ENCODE peak calls at places on chromosomes 3 and 15, in ten cellular contexts. X is WERI-Rb-1, D is RWPE1, C is iPS DF 6.9, Q is GM23338, S is adrenal gland, E is substantia nigra, W is cardiac muscle cell, T is heart right ventricle, N is psoas muscle. Z is an unnamed sample.

GRCh38 chr15:92098869-92099268 is 245.4 kb downstream of the SLCO3A1 start:
- DNase-seq in X (no peak), D (no peak), C (no peak), Q (peak), S (no peak), E (peak), W (peak), T (no peak), N (no peak), Z (no peak)

GRCh38 chr3:129596194-129597086 is 10.0 kb downstream of the PLXND1 start:
- DNase-seq in X (no peak), D (no peak), C (no peak), Q (peak), S (peak), E (peak), W (peak), T (peak), N (peak), Z (peak)

GRCh38 chr3:8762607-8763377 is 6.6 kb downstream of the OXTR start:
- DNase-seq in X (no peak), D (no peak), C (no peak), Q (no peak), S (no peak), E (no peak), W (no peak), T (no peak), N (no peak), Z (no peak)

GRCh38 chr3:72270072-72270611 is 485.2 kb upstream of the PROK2 start:
- DNase-seq in X (no peak), D (peak), C (no peak), Q (no peak), S (peak), E (peak), W (peak), T (peak), N (peak), Z (peak)

GRCh38 chr15:79089890-79090486 is 592 bp downstream of the RASGRF1 start:
- DNase-seq in X (no peak), D (no peak), C (no peak), Q (peak), S (no peak), E (no peak), W (peak), T (no peak), N (no peak), Z (no peak)

GRCh38 chr3:25468866-25469319 is 40.8 kb downstream of the RARB start:
- DNase-seq in X (no peak), D (no peak), C (no peak), Q (peak), S (peak), E (peak), W (peak), T (peak), N (peak), Z (peak)

GRCh38 chr3:15645740-15646490 is 44.4 kb downstream of the BTD start:
- DNase-seq in X (no peak), D (peak), C (no peak), Q (no peak), S (peak), E (no peak), W (peak), T (no peak), N (peak), Z (no peak)

GRCh38 chr3:72890166-72890925 is 2.5 kb downstream of the GXYLT2 start:
- DNase-seq in X (no peak), D (no peak), C (no peak), Q (no peak), S (no peak), E (no peak), W (no peak), T (no peak), N (no peak), Z (no peak)

GRCh38 chr3:86837871-86838270 is 153.1 kb downstream of the VGLL3 start:
- DNase-seq in X (no peak), D (no peak), C (no peak), Q (no peak), S (no peak), E (no peak), W (peak), T (no peak), N (no peak), Z (no peak)

GRCh38 chr15:73994912-73995622 is 551 bp downstream of the PML start:
- DNase-seq in X (no peak), D (no peak), C (no peak), Q (peak), S (no peak), E (no peak), W (peak), T (peak), N (peak), Z (no peak)

GRCh38 chr15:93233710-93234109 is 144.7 kb upstream of the RGMA start:
- DNase-seq in X (no peak), D (no peak), C (no peak), Q (no peak), S (no peak), E (no peak), W (no peak), T (no peak), N (no peak), Z (no peak)

GRCh38 chr3:140343211-140343610 is 334.7 kb upstream of the TRIM42 start:
- DNase-seq in X (no peak), D (no peak), C (no peak), Q (no peak), S (no peak), E (no peak), W (no peak), T (no peak), N (no peak), Z (no peak)

GRCh38 chr15:50145451-50145872 is 26.4 kb upstream of the ATP8B4 start:
- DNase-seq in X (no peak), D (peak), C (peak), Q (peak), S (peak), E (no peak), W (peak), T (no peak), N (no peak), Z (no peak)

GRCh38 chr3:104102386-104102785 is 1264.3 kb upstream of the ALCAM start:
- DNase-seq in X (peak), D (peak), C (peak), Q (peak), S (no peak), E (peak), W (peak), T (no peak), N (no peak), Z (no peak)

GRCh38 chr3:16456784-16457415 is 56.6 kb downstream of the RFTN1 start:
- DNase-seq in X (peak), D (no peak), C (no peak), Q (no peak), S (no peak), E (no peak), W (peak), T (no peak), N (no peak), Z (no peak)

GRCh38 chr3:171459130-171459941 is 869 bp downstream of the TNIK start:
- DNase-seq in X (peak), D (peak), C (no peak), Q (peak), S (peak), E (peak), W (peak), T (peak), N (peak), Z (peak)

GRCh38 chr15:59438891-59439290 is 905 bp downstream of the FAM81A start:
- DNase-seq in X (no peak), D (no peak), C (no peak), Q (no peak), S (no peak), E (no peak), W (no peak), T (no peak), N (no peak), Z (no peak)

GRCh38 chr15:73630030-73630429 is 3.2 kb downstream of the NPTN start:
- DNase-seq in X (peak), D (no peak), C (no peak), Q (no peak), S (no peak), E (no peak), W (no peak), T (no peak), N (no peak), Z (no peak)

GRCh38 chr3:113165841-113166240 is 45.5 kb upstream of the BOC start:
- DNase-seq in X (no peak), D (no peak), C (no peak), Q (no peak), S (no peak), E (no peak), W (peak), T (no peak), N (no peak), Z (peak)

GRCh38 chr3:123371426-123371825 is 77.5 kb downstream of the ADCY5 start:
- DNase-seq in X (no peak), D (no peak), C (no peak), Q (no peak), S (no peak), E (no peak), W (no peak), T (no peak), N (no peak), Z (no peak)

GRCh38 chr15:85036716-85037115 is 55.1 kb downstream of the PDE8A start:
- DNase-seq in X (no peak), D (no peak), C (no peak), Q (peak), S (no peak), E (no peak), W (no peak), T (no peak), N (no peak), Z (no peak)

GRCh38 chr15:80582816-80583423 is 112.2 kb upstream of the ABHD17C start:
- DNase-seq in X (no peak), D (no peak), C (no peak), Q (no peak), S (no peak), E (no peak), W (no peak), T (no peak), N (no peak), Z (no peak)

GRCh38 chr3:171354049-171354705 is 106.0 kb downstream of the TNIK start:
- DNase-seq in X (no peak), D (peak), C (no peak), Q (no peak), S (no peak), E (no peak), W (no peak), T (no peak), N (no peak), Z (no peak)

GRCh38 chr3:118817748-118818165 is 216.9 kb downstream of the IGSF11 start:
- DNase-seq in X (peak), D (peak), C (peak), Q (peak), S (peak), E (no peak), W (peak), T (no peak), N (no peak), Z (no peak)

GRCh38 chr15:90974216-90974615 is 19.5 kb downstream of the RCCD1 start:
- DNase-seq in X (no peak), D (no peak), C (no peak), Q (no peak), S (no peak), E (no peak), W (no peak), T (no peak), N (no peak), Z (no peak)

GRCh38 chr15:69808756-69809155 is 289.0 kb downstream of the TLE3 start:
- DNase-seq in X (no peak), D (no peak), C (no peak), Q (no peak), S (no peak), E (no peak), W (peak), T (no peak), N (no peak), Z (no peak)

GRCh38 chr3:190384241-190384863 is 3.6 kb upstream of the CLDN16 start:
- DNase-seq in X (peak), D (peak), C (no peak), Q (peak), S (peak), E (no peak), W (peak), T (no peak), N (no peak), Z (peak)

GRCh38 chr15:74206801-74207281 is 4.3 kb upstream of the STRA6 start:
- DNase-seq in X (no peak), D (no peak), C (no peak), Q (no peak), S (no peak), E (no peak), W (peak), T (no peak), N (no peak), Z (no peak)

GRCh38 chr15:85479071-85479647 is 98.8 kb downstream of the AKAP13 start:
- DNase-seq in X (no peak), D (peak), C (no peak), Q (peak), S (no peak), E (no peak), W (peak), T (no peak), N (no peak), Z (no peak)

GRCh38 chr3:192835818-192836468 is 81.7 kb downstream of the MB21D2 start:
- DNase-seq in X (no peak), D (no peak), C (no peak), Q (no peak), S (no peak), E (no peak), W (peak), T (peak), N (peak), Z (no peak)

GRCh38 chr3:33428812-33429211 is 11.4 kb downstream of the UBP1 start:
- DNase-seq in X (no peak), D (no peak), C (no peak), Q (peak), S (no peak), E (no peak), W (no peak), T (no peak), N (no peak), Z (no peak)

GRCh38 chr3:195086885-195087284 is 184.1 kb downstream of the XXYLT1 start:
- DNase-seq in X (no peak), D (no peak), C (no peak), Q (no peak), S (no peak), E (no peak), W (no peak), T (no peak), N (peak), Z (no peak)

GRCh38 chr15:53059273-53060043 is 269.3 kb upstream of the ONECUT1 start:
- DNase-seq in X (no peak), D (no peak), C (no peak), Q (no peak), S (no peak), E (no peak), W (no peak), T (no peak), N (no peak), Z (no peak)

GRCh38 chr3:138941259-138941885 is 5.6 kb downstream of the FOXL2 start:
- DNase-seq in X (peak), D (no peak), C (no peak), Q (peak), S (no peak), E (no peak), W (peak), T (no peak), N (no peak), Z (no peak)

GRCh38 chr15:51870774-51871173 is 41.3 kb downstream of the TMOD3 start:
- DNase-seq in X (no peak), D (no peak), C (no peak), Q (no peak), S (no peak), E (no peak), W (no peak), T (no peak), N (no peak), Z (no peak)

GRCh38 chr15:51878446-51879386 is 49.3 kb downstream of the TMOD3 start:
- DNase-seq in X (no peak), D (no peak), C (no peak), Q (no peak), S (no peak), E (no peak), W (peak), T (no peak), N (no peak), Z (no peak)

GRCh38 chr15:51876169-51876568 is 46.7 kb downstream of the TMOD3 start:
- DNase-seq in X (no peak), D (no peak), C (no peak), Q (no peak), S (no peak), E (no peak), W (no peak), T (no peak), N (no peak), Z (no peak)

GRCh38 chr15:51879555-51879954 is 50.1 kb downstream of the TMOD3 start:
- DNase-seq in X (no peak), D (no peak), C (no peak), Q (no peak), S (no peak), E (no peak), W (peak), T (no peak), N (no peak), Z (no peak)

DNA sequence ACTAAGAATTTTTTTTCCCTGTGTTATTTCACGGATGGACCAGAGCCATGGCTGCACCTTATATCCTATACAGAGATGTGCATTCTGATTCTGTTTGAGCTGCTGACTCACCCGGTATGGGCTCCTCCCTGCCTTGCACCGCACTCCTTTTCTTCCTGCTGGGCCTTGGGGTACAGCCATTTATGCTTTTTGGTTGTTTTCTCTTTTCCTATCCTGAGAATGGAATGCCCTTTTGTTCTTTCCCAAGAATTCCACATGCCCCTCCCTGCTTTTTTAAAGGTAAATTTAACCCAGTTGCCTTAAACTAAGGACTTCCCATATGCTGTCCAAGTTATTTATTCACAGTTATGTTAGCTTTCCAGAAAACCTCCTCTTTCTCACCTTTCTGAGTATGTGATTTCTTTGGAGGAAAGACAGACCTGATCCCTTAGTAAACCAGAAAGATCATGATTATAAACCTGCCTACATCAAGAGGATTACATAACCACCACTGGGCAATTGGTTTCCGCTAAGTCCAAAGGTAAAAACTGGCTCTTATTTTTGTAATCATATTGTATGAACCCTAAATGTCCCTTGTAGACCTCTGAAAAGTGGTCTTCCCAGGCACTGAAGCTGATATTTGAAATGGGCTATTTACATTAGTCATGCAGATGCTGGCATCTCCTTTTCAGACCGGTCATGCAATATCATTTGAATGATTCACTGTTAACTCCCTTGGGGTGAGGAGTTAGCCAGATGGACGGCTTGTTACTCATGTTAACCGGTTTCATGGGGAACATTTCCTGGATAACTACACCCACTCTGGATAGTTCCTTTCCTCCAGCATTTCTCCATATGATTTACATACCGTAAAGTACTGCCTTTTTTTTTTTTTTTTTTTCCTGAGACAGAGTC is 45.5 kb downstream of the TMOD3 start:
- DNase-seq in X (no peak), D (peak), C (no peak), Q (peak), S (no peak), E (no peak), W (peak), T (no peak), N (no peak), Z (peak)
- H3K27ac ChIP-seq in X (no peak), D (peak), C (no peak), Q (peak), S (peak), E (no peak), W (no peak), T (peak), N (peak), Z (peak)

DNA sequence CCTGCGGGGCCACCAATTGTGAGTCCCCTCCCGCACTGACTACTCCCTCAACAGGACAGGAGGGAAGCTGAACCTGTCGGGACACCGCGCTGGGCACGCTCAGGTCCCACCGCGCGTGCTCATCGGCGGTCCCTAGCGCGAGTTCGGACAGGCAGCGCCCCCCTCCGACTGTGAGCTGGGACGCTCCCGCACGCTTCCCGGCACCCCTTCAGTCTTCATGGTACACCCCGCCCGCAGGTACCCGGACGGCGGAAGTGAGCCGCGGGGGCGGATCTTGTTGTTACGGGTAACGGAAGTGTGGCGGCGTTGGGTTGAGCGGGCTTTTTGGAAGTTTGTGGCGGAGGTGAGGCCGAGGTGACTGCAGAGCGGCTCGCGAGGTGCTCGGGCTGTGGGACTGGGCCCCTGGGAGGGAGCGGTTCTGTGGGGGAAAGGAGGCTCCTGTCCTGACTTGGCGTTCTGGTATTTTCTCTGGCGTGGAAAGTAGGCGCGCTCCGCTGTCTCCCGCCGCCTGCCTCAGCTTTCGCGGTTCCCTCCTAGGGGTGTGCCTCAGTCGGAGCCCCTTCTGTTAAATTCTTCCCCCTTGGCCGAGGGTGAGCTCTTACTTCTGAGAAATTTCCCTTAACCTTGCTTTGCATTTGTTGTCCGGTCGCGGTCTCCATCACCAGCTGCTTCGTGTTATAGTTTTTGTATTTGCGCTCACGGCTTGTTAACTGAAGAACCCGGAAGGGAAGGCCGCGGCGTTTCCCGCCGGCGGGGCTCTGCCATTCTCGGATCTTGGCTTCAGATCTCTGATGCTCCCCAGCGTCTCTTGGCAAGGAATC is at the start of gene FANCI:
- DNase-seq in X (peak), D (peak), C (peak), Q (peak), S (peak), E (peak), W (peak), T (peak), N (peak), Z (peak)
- H3K27ac ChIP-seq in X (peak), D (peak), C (no peak), Q (peak), S (peak), E (peak), W (no peak), T (peak), N (no peak), Z (peak)

GRCh38 chr3:127680790-127681189 is 8.0 kb downstream of the ABTB1 start:
- DNase-seq in X (no peak), D (no peak), C (no peak), Q (no peak), S (no peak), E (no peak), W (no peak), T (no peak), N (peak), Z (no peak)
- H3K27ac ChIP-seq in X (no peak), D (peak), C (no peak), Q (no peak), S (no peak), E (no peak), W (no peak), T (no peak), N (no peak), Z (no peak)

GRCh38 chr15:45162771-45163507 is 24.8 kb downstream of the SHF start:
- DNase-seq in X (peak), D (peak), C (peak), Q (peak), S (peak), E (peak), W (peak), T (peak), N (peak), Z (peak)
- H3K27ac ChIP-seq in X (peak), D (peak), C (no peak), Q (no peak), S (peak), E (peak), W (no peak), T (no peak), N (no peak), Z (no peak)

GRCh38 chr3:48934333-48934991 is 15.8 kb downstream of the ARIH2 start:
- DNase-seq in X (no peak), D (no peak), C (no peak), Q (no peak), S (no peak), E (no peak), W (no peak), T (no peak), N (no peak), Z (no peak)
- H3K27ac ChIP-seq in X (no peak), D (no peak), C (no peak), Q (no peak), S (no peak), E (no peak), W (no peak), T (peak), N (peak), Z (peak)

Z was measured in gastrocnemius medialis.